ENCODE peak calls at places on chromosomes 11 and 22, in nine cellular contexts. S is NCI-H1694 treated with DMSO at 0.1 percent for 48 hours, V is ureter, B is renal cortical epithelial cell, L is NCI-H1417, P is MCF 10A, E is CD14-positive monocyte, Y is uterus, N is mesendoderm. X is an unnamed sample.

GRCh38 chr11:68338041-68338800 is 25.8 kb downstream of the LRP5 start:
- DNase-seq in S (no peak), V (no peak), B (no peak), L (no peak), P (peak), E (no peak), Y (no peak), N (no peak), X (peak)

GRCh38 chr11:19679952-19680823 is 32.4 kb upstream of the NAV2 start:
- DNase-seq in S (no peak), V (peak), B (peak), L (no peak), P (peak), E (no peak), Y (peak), N (peak), X (peak)

GRCh38 chr11:1805525-1805924 is 29.3 kb upstream of the SYT8 start:
- DNase-seq in S (no peak), V (no peak), B (no peak), L (no peak), P (no peak), E (no peak), Y (no peak), N (no peak), X (no peak)

GRCh38 chr22:50656122-50657070 is 16.2 kb upstream of the SHANK3 start:
- DNase-seq in S (no peak), V (no peak), B (peak), L (no peak), P (peak), E (no peak), Y (peak), N (peak), X (no peak)

GRCh38 chr11:90392692-90393091 is 169.8 kb upstream of the CHORDC1 start:
- DNase-seq in S (no peak), V (no peak), B (no peak), L (no peak), P (no peak), E (no peak), Y (no peak), N (no peak), X (no peak)

GRCh38 chr11:34941688-34942087 is 25.3 kb downstream of the PDHX start:
- DNase-seq in S (no peak), V (no peak), B (no peak), L (no peak), P (no peak), E (no peak), Y (no peak), N (no peak), X (no peak)

GRCh38 chr11:30284836-30285235 is 38.1 kb upstream of the ARL14EP start:
- DNase-seq in S (no peak), V (no peak), B (no peak), L (no peak), P (no peak), E (no peak), Y (no peak), N (no peak), X (no peak)

GRCh38 chr11:58963551-58964075 is 24.3 kb downstream of the GLYATL1 start:
- DNase-seq in S (no peak), V (peak), B (peak), L (no peak), P (no peak), E (no peak), Y (no peak), N (peak), X (no peak)

GRCh38 chr11:83070878-83071640 is 638 bp downstream of the RAB30 start:
- DNase-seq in S (no peak), V (peak), B (peak), L (no peak), P (peak), E (no peak), Y (no peak), N (peak), X (peak)

X was measured in lower leg skin.